ENCODE peak calls at places on chromosomes 6 and 20, in nine cellular contexts. One of them, this sample, is unnamed.
A peak's percentile ranks its signal among the peaks of the same experiment; 100 is the strongest.

GRCh38 chr6:141151710-141152417 is 980.9 kb upstream of the GJE1 start:
- DNase-seq in tibial artery: no peak
- DNase-seq in heart left ventricle: no peak
- DNase-seq in ovary: no peak
- DNase-seq in CD4-positive, alpha-beta T cell: no peak
- DNase-seq in astrocyte: no peak
- DNase-seq in right lobe of liver: no peak
- DNase-seq in MM.1S: no peak
- DNase-seq in K562: no peak
- DNase-seq in this sample: no peak

GRCh38 chr6:170000071-170000843 is 248.8 kb downstream of the ERMARD start:
- DNase-seq in tibial artery: no peak
- DNase-seq in heart left ventricle: no peak
- DNase-seq in ovary: no peak
- DNase-seq in CD4-positive, alpha-beta T cell: no peak
- DNase-seq in astrocyte: no peak
- DNase-seq in right lobe of liver: no peak
- DNase-seq in MM.1S: no peak
- DNase-seq in K562: no peak
- DNase-seq in this sample: no peak

GRCh38 chr6:40627316-40627715 is 40.2 kb upstream of the LRFN2 start:
- DNase-seq in tibial artery: no peak
- DNase-seq in heart left ventricle: no peak
- DNase-seq in ovary: no peak
- DNase-seq in CD4-positive, alpha-beta T cell: no peak
- DNase-seq in astrocyte: no peak
- DNase-seq in right lobe of liver: no peak
- DNase-seq in MM.1S: no peak
- DNase-seq in K562: no peak
- DNase-seq in this sample: no peak

GRCh38 chr6:81875776-81876293 is 123.4 kb upstream of the TENT5A start:
- DNase-seq in tibial artery: no peak
- DNase-seq in heart left ventricle: no peak
- DNase-seq in ovary: no peak
- DNase-seq in CD4-positive, alpha-beta T cell: no peak
- DNase-seq in astrocyte: peak; percentile 82
- DNase-seq in right lobe of liver: no peak
- DNase-seq in MM.1S: no peak
- DNase-seq in K562: no peak
- DNase-seq in this sample: no peak

GRCh38 chr20:48478806-48479550 is 348.8 kb downstream of the PREX1 start:
- DNase-seq in tibial artery: no peak
- DNase-seq in heart left ventricle: no peak
- DNase-seq in ovary: no peak
- DNase-seq in CD4-positive, alpha-beta T cell: no peak
- DNase-seq in astrocyte: no peak
- DNase-seq in right lobe of liver: no peak
- DNase-seq in MM.1S: no peak
- DNase-seq in K562: no peak
- DNase-seq in this sample: no peak

GRCh38 chr6:137236581-137237355 is 17.6 kb upstream of the IFNGR1 start:
- DNase-seq in tibial artery: no peak
- DNase-seq in heart left ventricle: no peak
- DNase-seq in ovary: no peak
- DNase-seq in CD4-positive, alpha-beta T cell: no peak
- DNase-seq in astrocyte: peak; percentile 26
- DNase-seq in right lobe of liver: no peak
- DNase-seq in MM.1S: no peak
- DNase-seq in K562: no peak
- DNase-seq in this sample: no peak

GRCh38 chr6:113875470-113875869 is 18.3 kb downstream of the MARCKS start:
- DNase-seq in tibial artery: no peak
- DNase-seq in heart left ventricle: no peak
- DNase-seq in ovary: no peak
- DNase-seq in CD4-positive, alpha-beta T cell: no peak
- DNase-seq in astrocyte: peak; percentile 78
- DNase-seq in right lobe of liver: no peak
- DNase-seq in MM.1S: peak; percentile 25
- DNase-seq in K562: no peak
- DNase-seq in this sample: no peak

GRCh38 chr6:36720251-36721141 is 22.9 kb downstream of the RAB44 start:
- DNase-seq in tibial artery: peak; percentile 39
- DNase-seq in heart left ventricle: no peak
- DNase-seq in ovary: no peak
- DNase-seq in CD4-positive, alpha-beta T cell: no peak
- DNase-seq in astrocyte: no peak
- DNase-seq in right lobe of liver: no peak
- DNase-seq in MM.1S: no peak
- DNase-seq in K562: no peak
- DNase-seq in this sample: no peak

GRCh38 chr6:106199998-106200397 is 113.9 kb downstream of the PRDM1 start:
- DNase-seq in tibial artery: no peak
- DNase-seq in heart left ventricle: no peak
- DNase-seq in ovary: no peak
- DNase-seq in CD4-positive, alpha-beta T cell: no peak
- DNase-seq in astrocyte: peak; percentile 95
- DNase-seq in right lobe of liver: no peak
- DNase-seq in MM.1S: no peak
- DNase-seq in K562: no peak
- DNase-seq in this sample: no peak

GRCh38 chr20:48463916-48464315 is 363.9 kb downstream of the PREX1 start:
- DNase-seq in tibial artery: no peak
- DNase-seq in heart left ventricle: no peak
- DNase-seq in ovary: no peak
- DNase-seq in CD4-positive, alpha-beta T cell: no peak
- DNase-seq in astrocyte: peak; percentile 74
- DNase-seq in right lobe of liver: no peak
- DNase-seq in MM.1S: no peak
- DNase-seq in K562: no peak
- DNase-seq in this sample: no peak

GRCh38 chr6:4568138-4568537 is 208.1 kb upstream of the CDYL start:
- DNase-seq in tibial artery: no peak
- DNase-seq in heart left ventricle: no peak
- DNase-seq in ovary: no peak
- DNase-seq in CD4-positive, alpha-beta T cell: no peak
- DNase-seq in astrocyte: no peak
- DNase-seq in right lobe of liver: no peak
- DNase-seq in MM.1S: no peak
- DNase-seq in K562: no peak
- DNase-seq in this sample: no peak

GRCh38 chr20:37158248-37158647 is 20.9 kb upstream of the RPN2 start:
- DNase-seq in tibial artery: no peak
- DNase-seq in heart left ventricle: no peak
- DNase-seq in ovary: no peak
- DNase-seq in CD4-positive, alpha-beta T cell: no peak
- DNase-seq in astrocyte: no peak
- DNase-seq in right lobe of liver: no peak
- DNase-seq in MM.1S: no peak
- DNase-seq in K562: no peak
- DNase-seq in this sample: no peak

GRCh38 chr20:37163832-37164554 is 15.1 kb upstream of the RPN2 start:
- DNase-seq in tibial artery: no peak
- DNase-seq in heart left ventricle: no peak
- DNase-seq in ovary: no peak
- DNase-seq in CD4-positive, alpha-beta T cell: no peak
- DNase-seq in astrocyte: no peak
- DNase-seq in right lobe of liver: no peak
- DNase-seq in MM.1S: no peak
- DNase-seq in K562: no peak
- DNase-seq in this sample: no peak

GRCh38 chr20:37162674-37163073 is 16.5 kb upstream of the RPN2 start:
- DNase-seq in tibial artery: no peak
- DNase-seq in heart left ventricle: no peak
- DNase-seq in ovary: no peak
- DNase-seq in CD4-positive, alpha-beta T cell: no peak
- DNase-seq in astrocyte: no peak
- DNase-seq in right lobe of liver: no peak
- DNase-seq in MM.1S: no peak
- DNase-seq in K562: peak; percentile 48
- DNase-seq in this sample: no peak

GRCh38 chr20:37161830-37162549 is 17.1 kb upstream of the RPN2 start:
- DNase-seq in tibial artery: no peak
- DNase-seq in heart left ventricle: no peak
- DNase-seq in ovary: no peak
- DNase-seq in CD4-positive, alpha-beta T cell: no peak
- DNase-seq in astrocyte: no peak
- DNase-seq in right lobe of liver: no peak
- DNase-seq in MM.1S: no peak
- DNase-seq in K562: peak; percentile 69
- DNase-seq in this sample: no peak

DNA sequence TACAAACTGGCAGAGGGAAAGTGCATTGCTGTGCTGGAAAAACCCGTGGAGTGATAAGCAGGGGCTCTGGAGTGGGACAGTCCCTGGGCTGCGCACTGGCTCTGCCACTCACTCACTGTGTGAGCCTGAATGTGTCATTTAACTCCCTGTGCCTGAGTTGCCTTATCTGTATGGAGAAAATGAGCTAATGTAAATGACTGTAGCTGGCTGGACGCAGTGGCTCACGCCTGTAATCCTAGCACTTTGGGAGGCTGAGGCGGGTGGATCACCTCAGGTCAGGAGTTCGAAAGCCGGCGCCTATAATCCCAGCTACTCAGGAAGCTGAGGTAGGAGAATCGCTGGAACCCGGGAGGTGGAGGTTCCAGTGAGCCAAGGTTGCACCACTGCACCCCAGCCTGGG is 18.4 kb upstream of the RPN2 start:
- DNase-seq in tibial artery: no peak
- DNase-seq in heart left ventricle: no peak
- DNase-seq in ovary: no peak
- DNase-seq in CD4-positive, alpha-beta T cell: no peak
- DNase-seq in astrocyte: no peak
- DNase-seq in right lobe of liver: no peak
- DNase-seq in MM.1S: no peak
- DNase-seq in K562: peak; percentile 80
- DNase-seq in this sample: no peak
- H3K27ac ChIP-seq in tibial artery: no peak overlapping the region
- H3K27ac ChIP-seq in heart left ventricle: no peak overlapping the region
- H3K27ac ChIP-seq in ovary: no peak overlapping the region
- H3K27ac ChIP-seq in CD4-positive, alpha-beta T cell: no peak overlapping the region
- H3K27ac ChIP-seq in astrocyte: no peak overlapping the region
- H3K27ac ChIP-seq in right lobe of liver: no peak overlapping the region
- H3K27ac ChIP-seq in MM.1S: no peak overlapping the region
- H3K27ac ChIP-seq in K562: peak overlapping the region; percentile 22
- H3K27ac ChIP-seq in this sample: no peak overlapping the region

DNA sequence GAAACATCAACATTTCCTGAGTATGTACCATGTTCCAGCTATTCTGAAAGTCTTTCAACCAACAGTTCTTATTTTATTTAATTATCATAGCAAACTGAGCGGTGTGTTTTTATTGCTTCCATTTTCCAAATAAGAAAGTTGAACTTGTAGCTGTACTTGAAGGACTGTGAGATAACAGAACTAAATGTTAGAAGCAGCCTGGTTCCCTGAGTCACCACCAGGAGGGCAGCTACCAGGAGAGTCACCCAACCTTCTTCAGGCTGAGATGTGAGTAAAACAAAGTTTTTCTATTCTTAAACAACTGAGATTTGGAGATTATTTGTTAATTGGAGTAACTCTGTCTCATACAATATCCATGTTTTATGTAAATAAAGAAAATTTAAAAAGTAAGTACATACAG is 403.4 kb downstream of the PKHD1 start:
- DNase-seq in tibial artery: no peak
- DNase-seq in heart left ventricle: no peak
- DNase-seq in ovary: no peak
- DNase-seq in CD4-positive, alpha-beta T cell: no peak
- DNase-seq in astrocyte: no peak
- DNase-seq in right lobe of liver: no peak
- DNase-seq in MM.1S: no peak
- DNase-seq in K562: no peak
- DNase-seq in this sample: no peak
- TF ChIP-seq CTCF in tibial artery: no peak
- TF ChIP-seq CTCF in heart left ventricle: peak; percentile 30
- TF ChIP-seq CTCF in ovary: no peak
- TF ChIP-seq CTCF in CD4-positive, alpha-beta T cell: no peak
- TF ChIP-seq CTCF in astrocyte: no peak
- TF ChIP-seq CTCF in right lobe of liver: no peak
- TF ChIP-seq CTCF in MM.1S: no peak
- TF ChIP-seq CTCF in K562: no peak
- TF ChIP-seq CTCF in this sample: no peak

GRCh38 chr20:31704225-31705119 is 18.2 kb downstream of the BCL2L1 start:
- DNase-seq in tibial artery: no peak
- DNase-seq in heart left ventricle: no peak
- DNase-seq in ovary: no peak
- DNase-seq in CD4-positive, alpha-beta T cell: no peak
- DNase-seq in astrocyte: peak; percentile 85
- DNase-seq in right lobe of liver: peak; percentile 56
- DNase-seq in MM.1S: no peak
- DNase-seq in K562: no peak
- DNase-seq in this sample: peak; percentile 34

GRCh38 chr20:31705191-31705590 is 17.5 kb downstream of the BCL2L1 start:
- DNase-seq in tibial artery: no peak
- DNase-seq in heart left ventricle: no peak
- DNase-seq in ovary: no peak
- DNase-seq in CD4-positive, alpha-beta T cell: no peak
- DNase-seq in astrocyte: no peak
- DNase-seq in right lobe of liver: no peak
- DNase-seq in MM.1S: no peak
- DNase-seq in K562: no peak
- DNase-seq in this sample: no peak

GRCh38 chr20:31707258-31707615 is 15.4 kb downstream of the BCL2L1 start:
- DNase-seq in tibial artery: no peak
- DNase-seq in heart left ventricle: no peak
- DNase-seq in ovary: no peak
- DNase-seq in CD4-positive, alpha-beta T cell: no peak
- DNase-seq in astrocyte: no peak
- DNase-seq in right lobe of liver: no peak
- DNase-seq in MM.1S: no peak
- DNase-seq in K562: no peak
- DNase-seq in this sample: no peak

GRCh38 chr20:31706607-31707257 is 15.9 kb downstream of the BCL2L1 start:
- DNase-seq in tibial artery: no peak
- DNase-seq in heart left ventricle: no peak
- DNase-seq in ovary: no peak
- DNase-seq in CD4-positive, alpha-beta T cell: no peak
- DNase-seq in astrocyte: no peak
- DNase-seq in right lobe of liver: peak; percentile 45
- DNase-seq in MM.1S: no peak
- DNase-seq in K562: peak; percentile 92
- DNase-seq in this sample: no peak

GRCh38 chr20:31705598-31706597 is 16.8 kb downstream of the BCL2L1 start:
- DNase-seq in tibial artery: no peak
- DNase-seq in heart left ventricle: no peak
- DNase-seq in ovary: no peak
- DNase-seq in CD4-positive, alpha-beta T cell: no peak
- DNase-seq in astrocyte: no peak
- DNase-seq in right lobe of liver: no peak
- DNase-seq in MM.1S: peak; percentile 92
- DNase-seq in K562: no peak
- DNase-seq in this sample: no peak
- H3K27ac ChIP-seq in tibial artery: peak overlapping the region; percentile 36
- H3K27ac ChIP-seq in heart left ventricle: peak overlapping the region; percentile 68
- H3K27ac ChIP-seq in ovary: no peak overlapping the region
- H3K27ac ChIP-seq in CD4-positive, alpha-beta T cell: no peak overlapping the region
- H3K27ac ChIP-seq in astrocyte: peak overlapping the region; percentile 85
- H3K27ac ChIP-seq in right lobe of liver: peak overlapping the region; percentile 56
- H3K27ac ChIP-seq in MM.1S: peak overlapping the region; percentile 99
- H3K27ac ChIP-seq in K562: peak overlapping the region; percentile 76
- H3K27ac ChIP-seq in this sample: peak overlapping the region; percentile 12

DNA sequence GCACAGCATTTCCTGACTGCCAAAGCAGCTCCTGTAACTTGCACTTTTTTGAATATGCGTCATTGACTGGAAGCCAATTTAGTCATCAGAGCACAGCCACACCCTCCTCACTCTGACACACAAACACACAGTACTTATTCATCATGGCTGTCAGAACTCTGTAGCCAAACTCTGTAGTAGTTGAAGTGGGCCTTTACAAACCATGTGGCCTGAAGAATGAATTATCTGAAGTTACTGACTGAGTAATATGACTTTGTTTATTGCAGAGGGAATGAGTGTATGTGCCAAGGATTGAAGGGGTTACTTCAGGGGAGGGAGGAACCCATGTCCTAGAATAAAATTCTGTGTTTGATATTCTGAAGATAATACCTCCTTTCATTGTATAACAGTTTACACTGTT is 102.7 kb downstream of the FIG4 start:
- DNase-seq in tibial artery: no peak
- DNase-seq in heart left ventricle: no peak
- DNase-seq in ovary: no peak
- DNase-seq in CD4-positive, alpha-beta T cell: no peak
- DNase-seq in astrocyte: peak; percentile 97
- DNase-seq in right lobe of liver: no peak
- DNase-seq in MM.1S: no peak
- DNase-seq in K562: peak; percentile 51
- DNase-seq in this sample: peak; percentile 20
- TF ChIP-seq CTCF in tibial artery: no peak
- TF ChIP-seq CTCF in heart left ventricle: no peak
- TF ChIP-seq CTCF in ovary: no peak
- TF ChIP-seq CTCF in CD4-positive, alpha-beta T cell: no peak
- TF ChIP-seq CTCF in astrocyte: no peak
- TF ChIP-seq CTCF in right lobe of liver: no peak
- TF ChIP-seq CTCF in MM.1S: no peak
- TF ChIP-seq CTCF in K562: no peak
- TF ChIP-seq CTCF in this sample: no peak

This sample was measured in uterus.